ENCODE peak calls at places on chromosomes 16 and 17, in five cellular contexts. D is HepG2, P is H1, T is HEK293T, R is GM12878. B is an unnamed sample.

GRCh38 chr16:11349599-11350276 is 4.5 kb downstream of the RMI2 start:
- DNase-seq in R (no peak), T (no peak), D (no peak), P (no peak), B (no peak)

GRCh38 chr16:87956169-87956770 is 5.0 kb downstream of the BANP start:
- DNase-seq in R (peak), P (no peak), D (no peak), T (no peak), B (no peak)

GRCh38 chr16:51113254-51114125 is 37.6 kb downstream of the SALL1 start:
- DNase-seq in R (no peak), P (no peak), T (no peak), D (no peak), B (no peak)

GRCh38 chr16:16830973-16831372 is 452.0 kb downstream of the NPIPA7 start:
- DNase-seq in P (no peak), T (no peak), R (no peak), D (no peak), B (no peak)

GRCh38 chr17:1095093-1095852 is 84.5 kb downstream of the ABR start:
- DNase-seq in P (no peak), D (no peak), T (no peak), R (no peak), B (no peak)

GRCh38 chr16:66650707-66651473 is 45.7 kb downstream of the CMTM4 start:
- DNase-seq in R (peak), D (peak), T (peak), P (peak), B (peak)

GRCh38 chr17:81734405-81735055 is 22.4 kb downstream of the SLC25A10 start:
- DNase-seq in P (no peak), R (no peak), T (no peak), D (no peak), B (no peak)

GRCh38 chr16:17829826-17830225 is 359.1 kb upstream of the XYLT1 start:
- DNase-seq in T (no peak), D (no peak), P (no peak), R (no peak), B (no peak)

GRCh38 chr17:42153919-42154491 is 784 bp downstream of the RAB5C start:
- DNase-seq in T (no peak), P (no peak), R (no peak), D (peak), B (no peak)

GRCh38 chr16:75029854-75030253 is 31.0 kb downstream of the ZNRF1 start:
- DNase-seq in R (no peak), D (peak), P (no peak), T (no peak), B (no peak)

GRCh38 chr16:83040174-83040573 is 413.4 kb downstream of the CDH13 start:
- DNase-seq in P (no peak), D (no peak), R (no peak), T (no peak), B (no peak)

GRCh38 chr16:22693670-22694340 is 120.2 kb upstream of the HS3ST2 start:
- DNase-seq in D (no peak), T (no peak), R (no peak), P (no peak), B (no peak)

GRCh38 chr16:54374136-54374535 is 87.5 kb upstream of the IRX3 start:
- DNase-seq in T (no peak), D (no peak), R (no peak), P (no peak), B (no peak)

GRCh38 chr17:1491406-1492248 is 859 bp downstream of the MYO1C start:
- DNase-seq in R (no peak), T (peak), P (peak), D (no peak), B (no peak)

GRCh38 chr17:44775136-44775837 is 16.5 kb downstream of the ADAM11 start:
- DNase-seq in P (peak), T (peak), D (peak), R (peak), B (peak)

GRCh38 chr17:66625321-66625767 is 209.6 kb upstream of the CACNG5 start:
- DNase-seq in R (no peak), T (peak), P (no peak), D (peak), B (no peak)

GRCh38 chr16:17194190-17194780 is 276.5 kb downstream of the XYLT1 start:
- DNase-seq in T (peak), P (peak), R (no peak), D (no peak), B (peak)

GRCh38 chr17:4782652-4783051 is 3.5 kb downstream of the VMO1 start:
- DNase-seq in T (no peak), D (no peak), P (peak), R (no peak), B (no peak)

GRCh38 chr17:83018658-83019193 is 60.7 kb upstream of the METRNL start:
- DNase-seq in P (peak), R (no peak), T (no peak), D (no peak), B (no peak)

GRCh38 chr17:79674506-79675412 is 56.0 kb upstream of the ENPP7 start:
- DNase-seq in R (no peak), D (no peak), P (no peak), T (no peak), B (no peak)

GRCh38 chr16:84616515-84616914 is 1.4 kb downstream of the COTL1 start:
- DNase-seq in R (no peak), D (no peak), T (no peak), P (no peak), B (no peak)

GRCh38 chr17:28949185-28950016 is 1.9 kb downstream of the PHF12 start:
- DNase-seq in D (no peak), R (no peak), T (no peak), P (peak), B (no peak)

GRCh38 chr17:2075336-2076056 is 20.6 kb downstream of the HIC1 start:
- DNase-seq in P (no peak), R (no peak), D (no peak), T (no peak), B (no peak)

GRCh38 chr16:85426806-85427205 is 186.3 kb upstream of the GSE1 start:
- DNase-seq in P (no peak), R (no peak), D (no peak), T (no peak), B (no peak)

GRCh38 chr17:43457362-43457692 is 26.4 kb upstream of the DHX8 start:
- DNase-seq in P (no peak), D (no peak), T (no peak), R (no peak), B (no peak)

GRCh38 chr17:65103431-65103830 is 33.7 kb upstream of the RGS9 start:
- DNase-seq in T (no peak), P (no peak), D (no peak), R (no peak), B (no peak)
- TF ChIP-seq SUZ12 in T (no peak), P (no peak), D (no peak), R (no peak), B (no peak)

GRCh38 chr17:63445065-63445464 is 1.0 kb downstream of the CYB561 start:
- DNase-seq in P (no peak), D (no peak), T (no peak), R (no peak), B (no peak)

GRCh38 chr17:63446981-63447687 is 1.0 kb upstream of the CYB561 start:
- DNase-seq in D (no peak), R (no peak), P (peak), T (no peak), B (peak)

GRCh38 chr17:63446218-63446980 is at the start of gene CYB561:
- DNase-seq in T (peak), D (no peak), R (no peak), P (no peak), B (peak)

GRCh38 chr17:63444457-63444856 is 1.6 kb downstream of the CYB561 start:
- DNase-seq in R (no peak), P (no peak), D (no peak), T (no peak), B (no peak)

GRCh38 chr17:63445571-63446217 is 412 bp downstream of the CYB561 start:
- DNase-seq in D (no peak), R (no peak), T (peak), P (peak), B (peak)
- TF ChIP-seq SUZ12 in D (no peak), R (no peak), T (no peak), P (no peak), B (no peak)

GRCh38 chr17:27546624-27547300 is 84.2 kb upstream of the LGALS9 start:
- DNase-seq in R (peak), T (no peak), D (no peak), P (no peak), B (no peak)
- TF ChIP-seq SUZ12 in R (no peak), T (no peak), D (no peak), P (no peak), B (no peak)

GRCh38 chr17:74728702-74729075 is 8.4 kb upstream of the RAB37 start:
- DNase-seq in P (no peak), R (no peak), T (no peak), D (no peak), B (no peak)

GRCh38 chr17:74723891-74724290 is 11.2 kb upstream of the CD300LF start:
- DNase-seq in P (no peak), T (no peak), D (no peak), R (no peak), B (no peak)

GRCh38 chr17:74728033-74728701 is 8.9 kb upstream of the RAB37 start:
- DNase-seq in D (no peak), P (no peak), T (no peak), R (no peak), B (no peak)

GRCh38 chr17:74729368-74729767 is 7.7 kb upstream of the RAB37 start:
- DNase-seq in T (no peak), D (no peak), R (no peak), P (no peak), B (no peak)

GRCh38 chr17:74725111-74725510 is 11.9 kb upstream of the RAB37 start:
- DNase-seq in R (no peak), T (no peak), D (no peak), P (no peak), B (no peak)
- TF ChIP-seq SUZ12 in R (no peak), T (no peak), D (no peak), P (no peak), B (no peak)

DNA sequence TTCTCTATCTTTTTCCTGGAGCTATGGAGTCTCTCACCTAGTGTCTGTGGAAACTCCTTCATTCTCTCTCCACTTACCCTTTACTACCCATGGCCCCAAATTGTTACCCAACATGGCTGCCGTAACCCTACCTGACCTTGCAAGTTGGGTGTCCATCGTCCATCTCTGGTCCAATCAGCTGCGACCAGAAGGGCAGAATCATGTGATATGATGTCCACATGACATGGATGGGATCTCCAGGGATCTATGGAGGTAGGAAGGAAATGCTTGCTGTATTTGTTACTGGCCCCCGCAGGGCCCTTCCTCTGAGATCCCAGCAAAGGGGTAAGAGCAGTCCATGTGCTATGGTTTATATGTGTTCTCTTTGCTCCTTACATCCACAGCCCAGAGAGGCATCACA is 8.0 kb upstream of the DRC7 start:
- DNase-seq in R (no peak), D (no peak), P (no peak), T (no peak), B (no peak)
- TF ChIP-seq SUZ12 in R (no peak), D (no peak), P (no peak), T (no peak), B (no peak)

GRCh38 chr17:61459968-61460718 is 7.9 kb downstream of the TBX4 start:
- DNase-seq in R (no peak), P (peak), T (no peak), D (no peak), B (no peak)
- TF ChIP-seq SUZ12 in R (no peak), P (peak), T (no peak), D (no peak), B (no peak)

DNA sequence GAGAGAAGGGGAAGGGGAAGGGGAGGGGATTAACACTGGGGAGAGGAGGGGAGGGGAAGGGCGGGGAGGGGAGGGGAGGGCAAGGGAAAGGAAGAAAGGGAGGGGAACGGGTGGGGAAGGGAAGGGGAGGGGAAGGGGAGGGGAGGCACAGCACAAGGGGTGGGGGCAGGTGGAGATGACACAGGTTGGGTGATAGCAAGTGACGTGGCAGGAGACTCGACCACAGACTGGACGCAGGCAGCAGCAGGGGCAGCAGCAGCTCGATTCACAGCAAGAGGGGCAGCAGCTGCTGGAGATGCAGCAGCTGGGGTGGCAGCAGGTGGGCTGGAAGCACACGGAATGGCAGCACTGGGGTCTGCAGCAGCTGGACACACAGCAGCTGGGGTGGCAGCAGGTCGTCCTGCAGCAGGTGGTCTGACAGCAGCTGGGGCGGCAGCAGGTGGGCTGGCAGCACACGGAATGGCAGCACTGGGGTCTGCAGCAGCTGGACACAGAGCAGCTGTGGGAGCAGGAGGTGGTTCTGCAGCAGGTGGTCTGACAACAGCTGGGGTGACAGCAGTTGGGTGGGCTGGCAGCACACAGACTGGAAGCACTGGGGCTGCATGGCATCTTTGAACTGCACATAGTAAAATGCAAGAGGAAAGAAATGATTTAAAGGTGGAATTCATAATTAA is at the start of gene KRTAP4-16:
- DNase-seq in R (no peak), T (no peak), P (no peak), D (no peak), B (no peak)
- TF ChIP-seq SUZ12 in R (no peak), T (no peak), P (no peak), D (no peak), B (no peak)

DNA sequence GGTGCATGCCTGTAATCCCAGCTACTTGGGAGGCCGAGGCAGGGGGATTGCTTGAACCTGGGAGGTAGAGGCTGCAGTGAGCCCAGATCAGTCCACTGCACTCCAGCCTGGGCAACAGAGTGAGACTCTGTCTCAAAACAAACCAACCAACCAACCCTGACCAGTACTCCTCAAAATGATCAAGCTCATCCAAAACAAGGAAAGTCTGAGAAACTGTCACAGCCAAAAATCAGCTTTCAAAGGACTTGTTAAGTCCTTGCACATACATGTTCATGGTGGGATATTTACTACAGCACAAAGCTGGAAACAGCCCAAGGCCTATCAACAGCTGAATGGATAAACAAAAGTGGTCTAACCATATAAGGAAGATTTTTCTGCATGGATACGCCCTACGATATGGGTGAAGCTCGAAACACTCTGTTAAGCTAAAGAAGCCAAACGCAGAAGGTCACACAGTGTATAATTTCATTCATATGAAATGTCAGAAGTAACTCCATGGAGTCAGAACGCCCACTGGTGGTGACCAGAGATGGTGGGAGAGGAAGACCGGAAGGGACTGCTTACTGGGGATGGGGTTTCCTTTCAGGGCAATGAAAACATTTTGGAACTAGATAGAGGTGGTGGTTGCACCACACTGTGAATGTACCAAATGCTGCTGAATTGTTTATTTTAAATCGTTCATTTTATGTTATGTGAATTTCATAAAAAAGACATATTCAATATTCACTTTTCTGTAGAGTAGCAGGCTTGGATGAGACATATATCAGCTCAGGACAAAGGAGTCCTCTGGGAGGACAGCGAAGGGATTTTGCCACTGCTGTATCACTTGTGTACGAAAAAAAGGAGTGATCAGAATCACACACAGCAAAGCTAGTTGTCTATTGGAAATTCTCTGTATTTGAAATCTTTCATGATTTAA is 17.7 kb downstream of the CCL17 start:
- DNase-seq in R (no peak), D (peak), P (peak), T (peak), B (no peak)
- TF ChIP-seq SUZ12 in R (no peak), D (no peak), P (no peak), T (no peak), B (no peak)

GRCh38 chr17:31509805-31510177 is 118.3 kb downstream of the RAB11FIP4 start:
- DNase-seq in R (no peak), T (no peak), P (no peak), D (no peak), B (no peak)
- TF ChIP-seq SUZ12 in R (no peak), T (no peak), P (no peak), D (no peak), B (no peak)

B was measured in NT2/D1.